ENCODE peak calls at places on chromosomes 16 and 17, in four cellular contexts. W, Q, D and N are unnamed samples.

GRCh38 chr16:22973451-22973991 is 159.6 kb downstream of the HS3ST2 start:
- DNase-seq in W (no peak), Q (no peak), D (no peak), N (no peak)

GRCh38 chr17:50675627-50676026 is 32.1 kb downstream of the ANKRD40 start:
- DNase-seq in W (no peak), Q (peak), D (no peak), N (peak)

GRCh38 chr17:78789663-78790181 is 7.6 kb upstream of the CYTH1 start:
- DNase-seq in W (no peak), Q (peak), D (no peak), N (peak)

GRCh38 chr17:76940738-76941350 is 72.6 kb downstream of the MGAT5B start:
- DNase-seq in W (peak), Q (no peak), D (peak), N (no peak)

GRCh38 chr17:78935419-78936323 is 10.5 kb upstream of the TIMP2 start:
- DNase-seq in W (peak), Q (peak), D (peak), N (peak)

GRCh38 chr17:59901604-59902003 is 8.7 kb downstream of the RPS6KB1 start:
- DNase-seq in W (no peak), Q (peak), D (no peak), N (no peak)

GRCh38 chr16:50303041-50303604 is 36.8 kb downstream of the ADCY7 start:
- DNase-seq in W (no peak), Q (no peak), D (no peak), N (peak)

GRCh38 chr16:67407176-67407787 is 9.0 kb downstream of the ZDHHC1 start:
- DNase-seq in W (no peak), Q (no peak), D (no peak), N (no peak)

GRCh38 chr17:82840431-82840831 is 609 bp upstream of the ZNF750 start:
- DNase-seq in W (no peak), Q (no peak), D (no peak), N (peak)

GRCh38 chr17:44176671-44177501 is 6.4 kb downstream of the ASB16 start:
- DNase-seq in W (no peak), Q (no peak), D (no peak), N (no peak)

GRCh38 chr16:15055141-15056053 is 477 bp downstream of the NTAN1 start:
- DNase-seq in W (peak), Q (no peak), D (peak), N (peak)

GRCh38 chr17:78524870-78525510 is 52.2 kb downstream of the DNAH17 start:
- DNase-seq in W (no peak), Q (no peak), D (no peak), N (no peak)

GRCh38 chr17:73423159-73423715 is 111.4 kb upstream of the CDC42EP4 start:
- DNase-seq in W (no peak), Q (no peak), D (no peak), N (peak)

GRCh38 chr16:23856345-23856744 is 20.6 kb downstream of the PRKCB start:
- DNase-seq in W (no peak), Q (no peak), D (no peak), N (no peak)

GRCh38 chr16:24776486-24777220 is 47.2 kb downstream of the TNRC6A start:
- DNase-seq in W (no peak), Q (peak), D (peak), N (peak)

GRCh38 chr16:30755955-30756780 is 5.7 kb downstream of the CFAP119 start:
- DNase-seq in W (no peak), Q (no peak), D (no peak), N (peak)

GRCh38 chr17:45395569-45396415 is 36.9 kb downstream of the ARHGAP27 start:
- DNase-seq in W (no peak), Q (no peak), D (no peak), N (no peak)

GRCh38 chr17:81342700-81343070 is 47.6 kb upstream of the SLC38A10 start:
- DNase-seq in W (no peak), Q (no peak), D (no peak), N (peak)

GRCh38 chr17:37479025-37479424 is 10.7 kb upstream of the DUSP14 start:
- DNase-seq in W (no peak), Q (no peak), D (no peak), N (no peak)

GRCh38 chr16:3935921-3936320 is 55.4 kb upstream of the CREBBP start:
- DNase-seq in W (no peak), Q (no peak), D (no peak), N (peak)

GRCh38 chr16:68605746-68606145 is 39.4 kb upstream of the CDH3 start:
- DNase-seq in W (no peak), Q (no peak), D (no peak), N (no peak)

GRCh38 chr17:5719976-5720375 is 135.7 kb upstream of the NLRP1 start:
- DNase-seq in W (no peak), Q (no peak), D (no peak), N (no peak)

GRCh38 chr16:65833171-65833871 is 533.2 kb upstream of the CDH5 start:
- DNase-seq in W (no peak), Q (no peak), D (no peak), N (no peak)

GRCh38 chr17:49521521-49522185 is 26.6 kb downstream of the NGFR start:
- DNase-seq in W (no peak), Q (no peak), D (no peak), N (no peak)

GRCh38 chr17:83125515-83126274 is 46.3 kb downstream of the METRNL start:
- DNase-seq in W (no peak), Q (no peak), D (no peak), N (peak)

GRCh38 chr17:67759355-67760171 is 41.8 kb downstream of the NOL11 start:
- DNase-seq in W (peak), Q (no peak), D (no peak), N (peak)

GRCh38 chr17:35795007-35795870 is at the start of gene MMP28:
- DNase-seq in W (peak), Q (peak), D (peak), N (no peak)

GRCh38 chr17:35906559-35907265 is 23.9 kb downstream of the RDM1 start:
- DNase-seq in W (no peak), Q (no peak), D (no peak), N (no peak)

GRCh38 chr16:21205303-21205702 is 6.1 kb downstream of the ZP2 start:
- DNase-seq in W (no peak), Q (no peak), D (no peak), N (no peak)

GRCh38 chr16:19817122-19817521 is 67.5 kb downstream of the GPRC5B start:
- DNase-seq in W (no peak), Q (no peak), D (no peak), N (no peak)

GRCh38 chr16:30574678-30575077 is 3.2 kb upstream of the ZNF688 start:
- DNase-seq in W (no peak), Q (no peak), D (no peak), N (no peak)

GRCh38 chr17:1644493-1645206 is 882 bp downstream of the SCARF1 start:
- DNase-seq in W (no peak), Q (no peak), D (peak), N (no peak)

DNA sequence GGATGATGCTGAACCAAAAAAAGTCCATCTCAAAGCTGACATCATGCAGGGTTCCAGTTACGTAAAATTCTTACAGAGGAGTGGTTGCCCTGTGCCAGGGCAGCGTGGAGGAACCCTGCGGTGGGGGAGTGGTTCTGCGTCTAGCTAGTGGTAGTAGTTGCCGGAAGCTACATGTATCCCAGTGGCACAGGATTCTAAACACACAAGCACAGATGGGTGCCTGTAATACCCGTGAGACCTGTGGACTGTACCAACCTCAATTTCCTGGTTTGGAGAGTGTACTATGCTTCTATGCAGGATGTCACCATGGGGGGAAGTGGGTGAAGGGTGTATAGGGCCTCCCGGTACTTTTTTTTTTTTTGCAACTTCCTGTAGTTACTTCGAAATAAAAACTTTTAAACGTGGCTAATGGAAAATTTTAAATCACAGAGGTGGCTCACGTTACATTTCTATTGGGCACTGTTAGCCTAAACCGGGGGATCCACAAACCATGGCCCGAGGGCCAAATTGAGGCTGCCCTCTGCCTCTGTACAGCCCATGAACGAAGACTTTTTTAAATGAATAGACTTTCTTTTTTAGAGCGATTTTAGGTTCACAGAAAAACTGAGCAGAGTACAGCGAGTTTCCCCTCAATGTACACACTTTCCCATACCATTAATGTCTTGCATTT is 38.5 kb downstream of the TBC1D16 start:
- DNase-seq in W (no peak), Q (no peak), D (no peak), N (no peak)
- H3K4me3 ChIP-seq in W (no peak), Q (no peak), D (no peak), N (no peak)

DNA sequence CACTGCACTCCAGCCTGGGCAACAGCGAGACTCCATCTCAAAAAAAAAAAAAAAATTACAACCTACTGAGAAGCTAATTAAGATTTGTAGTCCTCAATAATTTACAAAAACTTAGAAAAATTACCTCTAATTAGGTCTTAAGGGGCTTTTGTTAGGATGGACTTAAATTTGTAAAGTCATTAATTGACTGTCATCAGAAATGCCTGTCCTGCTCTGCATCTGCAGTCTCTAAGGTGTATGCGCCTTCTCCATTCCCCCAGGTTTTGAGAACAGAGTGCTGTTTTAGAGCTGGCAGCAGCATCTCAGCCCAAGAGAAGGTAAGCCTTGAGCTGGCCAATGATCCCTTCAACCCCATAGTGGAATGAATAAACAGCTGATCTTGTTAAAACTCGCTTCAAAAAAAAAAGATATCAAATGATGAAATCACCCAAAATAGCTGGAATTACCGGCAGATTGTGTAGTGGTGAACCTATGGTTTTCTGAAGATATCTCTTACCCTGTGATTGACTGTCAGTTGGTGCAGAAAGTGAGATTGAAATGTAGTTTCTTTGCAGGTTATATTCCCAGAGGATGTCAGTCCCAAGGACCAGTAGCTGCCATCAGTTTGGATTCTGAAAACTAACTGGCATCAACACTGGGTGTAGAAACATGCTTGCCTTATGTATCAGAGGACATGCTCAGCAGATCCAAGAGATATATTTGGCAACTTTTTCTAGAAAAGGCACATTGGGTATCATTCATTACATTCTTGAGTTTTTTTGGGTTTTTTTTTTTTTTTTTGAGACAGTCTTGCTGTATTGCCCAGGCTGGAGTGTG is 25.7 kb downstream of the TRPV2 start:
- DNase-seq in W (no peak), Q (no peak), D (no peak), N (no peak)
- TF ChIP-seq POLR2AphosphoS5 in W (peak), Q (no peak), D (no peak), N (no peak)

GRCh38 chr17:46851029-46851741 is at the start of gene WNT9B:
- DNase-seq in W (peak), Q (peak), D (no peak), N (no peak)
- H3K4me3 ChIP-seq in W (peak), Q (peak), D (no peak), N (peak)

DNA sequence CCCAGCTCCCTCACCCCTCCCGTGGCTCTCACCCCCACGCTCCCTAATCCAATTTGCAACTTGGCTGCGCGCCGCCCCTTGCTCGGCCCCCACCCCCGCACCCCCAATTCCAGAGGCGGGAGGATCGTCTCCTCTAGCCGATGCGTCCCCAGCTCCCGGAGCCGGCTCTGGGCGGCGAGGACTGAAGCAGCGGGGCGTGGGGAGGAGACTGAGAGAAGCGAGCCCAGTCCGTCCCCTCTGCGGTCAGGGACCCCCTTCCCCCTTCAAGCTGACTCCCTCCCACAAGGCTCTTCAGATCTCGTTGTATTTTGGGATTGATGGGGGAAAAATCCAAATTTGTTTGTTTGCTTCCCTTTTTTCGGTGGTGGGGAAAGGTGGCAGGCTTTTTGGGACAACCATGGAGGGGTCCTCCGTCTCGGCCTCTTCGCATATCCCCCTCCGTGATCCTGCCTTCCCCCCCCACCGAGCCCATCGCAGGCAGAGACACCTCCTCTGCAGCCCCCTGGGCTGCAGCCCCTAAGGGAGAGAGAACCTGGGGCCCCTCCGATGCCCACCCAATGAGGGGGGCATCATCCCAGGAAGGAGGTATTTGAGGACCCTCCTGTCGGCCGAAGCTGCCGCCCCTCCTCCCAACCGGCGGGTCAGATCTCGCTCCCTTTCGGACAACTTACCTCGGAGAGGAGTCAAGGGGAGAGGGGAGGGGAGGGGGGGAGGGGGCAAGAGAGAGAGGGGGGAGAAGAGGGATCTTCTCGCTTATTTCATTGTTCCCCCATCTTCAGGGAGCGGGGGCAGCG is 466 bp downstream of the NEUROD2 start:
- DNase-seq in W (peak), Q (no peak), D (no peak), N (no peak)
- TF ChIP-seq POLR2AphosphoS5 in W (no peak), Q (no peak), D (no peak), N (no peak)

DNA sequence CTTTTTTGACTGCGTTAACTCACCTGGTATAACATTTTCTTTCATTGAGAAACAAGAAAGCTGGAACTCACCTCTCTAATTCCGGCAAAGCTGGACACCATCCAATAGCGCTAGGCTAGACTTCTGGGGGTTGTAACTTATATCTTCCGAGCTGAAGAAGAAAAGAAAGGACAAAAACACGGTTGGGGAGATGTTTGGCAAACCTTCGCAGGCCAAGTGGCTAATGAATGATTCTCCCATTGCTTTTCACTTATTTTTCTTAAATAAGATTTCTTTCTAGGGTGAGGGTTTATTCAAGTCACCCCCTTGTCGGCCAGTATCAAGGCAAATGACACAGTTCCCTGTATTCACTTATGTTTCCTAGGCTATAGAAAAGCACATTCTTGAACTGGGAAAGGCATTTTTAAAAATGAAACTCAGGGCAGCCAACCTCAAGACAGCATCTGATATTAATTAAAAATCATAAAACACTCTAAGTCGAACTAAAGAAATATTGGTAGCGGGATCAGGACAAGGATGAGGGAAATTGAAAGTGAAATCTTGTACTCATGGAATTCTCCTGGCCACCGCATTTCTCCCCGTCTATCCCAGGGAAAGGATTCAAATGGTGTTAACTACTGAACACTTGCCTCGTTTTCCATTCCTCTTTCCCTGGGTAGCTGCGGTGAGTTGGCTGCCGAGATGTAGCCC is 95.9 kb upstream of the ZFHX3 start:
- DNase-seq in W (no peak), Q (no peak), D (peak), N (no peak)
- H3K4me3 ChIP-seq in W (no peak), Q (peak), D (peak), N (peak)

GRCh38 chr17:7307686-7308624 is 527 bp downstream of the EIF5A start:
- DNase-seq in W (peak), Q (peak), D (no peak), N (no peak)

GRCh38 chr17:7306911-7307685 is at the start of gene EIF5A:
- DNase-seq in W (peak), Q (peak), D (peak), N (peak)

GRCh38 chr17:7308625-7309433 is 1.4 kb downstream of the EIF5A start:
- DNase-seq in W (peak), Q (peak), D (peak), N (peak)

GRCh38 chr17:7311110-7311698 is 3.8 kb downstream of the EIF5A start:
- DNase-seq in W (no peak), Q (no peak), D (no peak), N (no peak)

GRCh38 chr17:7309628-7310027 is 2.2 kb downstream of the EIF5A start:
- DNase-seq in W (no peak), Q (no peak), D (no peak), N (no peak)
- TF ChIP-seq POLR2AphosphoS5 in W (no peak), Q (no peak), D (no peak), N (no peak)

DNA sequence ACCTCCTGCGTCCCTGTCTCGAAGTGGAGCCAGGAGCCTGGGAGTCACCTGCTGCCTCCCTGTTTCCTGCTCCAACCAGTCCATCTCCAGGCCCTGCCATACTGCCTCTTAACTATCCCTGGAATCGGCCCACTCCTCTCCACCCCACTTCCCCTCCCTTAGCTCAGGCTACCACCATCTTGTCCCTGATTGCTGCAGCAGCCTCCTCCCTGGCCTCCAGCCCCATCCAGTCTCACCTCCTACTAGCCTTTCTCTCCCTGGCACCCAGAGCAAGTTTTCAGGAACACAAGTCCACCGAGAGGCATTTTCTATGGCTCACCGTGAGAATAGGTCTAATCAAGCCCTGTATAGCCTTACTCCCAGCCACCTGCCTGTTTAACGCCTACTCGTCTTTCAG is 865 bp upstream of the CAMKK1 start:
- DNase-seq in W (no peak), Q (no peak), D (no peak), N (no peak)
- H3K4me3 ChIP-seq in W (peak), Q (peak), D (no peak), N (peak)